ENCODE peak calls at places on chromosomes 4 and X, in nine cellular contexts. One of them, this sample, is unnamed.

GRCh38 chrX:102697506-102697905 is 14.7 kb upstream of the GPRASP2 start:
- DNase-seq in ovary: no peak
- DNase-seq in endothelial cell of umbilical vein: peak
- DNase-seq in prostate gland: no peak
- DNase-seq in tibial nerve: no peak
- DNase-seq in stomach: no peak
- DNase-seq in body of pancreas: no peak
- DNase-seq in K562: no peak
- DNase-seq in A549: no peak
- DNase-seq in this sample: no peak

GRCh38 chr4:170214731-170215130 is 125.0 kb upstream of the AADAT start:
- DNase-seq in ovary: no peak
- DNase-seq in endothelial cell of umbilical vein: no peak
- DNase-seq in prostate gland: no peak
- DNase-seq in tibial nerve: no peak
- DNase-seq in stomach: no peak
- DNase-seq in body of pancreas: no peak
- DNase-seq in K562: no peak
- DNase-seq in A549: no peak
- DNase-seq in this sample: no peak

GRCh38 chrX:132676561-132677186 is 187.8 kb upstream of the MBNL3 start:
- DNase-seq in ovary: no peak
- DNase-seq in endothelial cell of umbilical vein: no peak
- DNase-seq in prostate gland: no peak
- DNase-seq in tibial nerve: no peak
- DNase-seq in stomach: no peak
- DNase-seq in body of pancreas: no peak
- DNase-seq in K562: no peak
- DNase-seq in A549: no peak
- DNase-seq in this sample: no peak

GRCh38 chrX:67724359-67725110 is 180.7 kb downstream of the AR start:
- DNase-seq in ovary: no peak
- DNase-seq in endothelial cell of umbilical vein: no peak
- DNase-seq in prostate gland: no peak
- DNase-seq in tibial nerve: no peak
- DNase-seq in stomach: no peak
- DNase-seq in body of pancreas: no peak
- DNase-seq in K562: no peak
- DNase-seq in A549: no peak
- DNase-seq in this sample: no peak

GRCh38 chr4:40305329-40306193 is 29.6 kb upstream of the CHRNA9 start:
- DNase-seq in ovary: no peak
- DNase-seq in endothelial cell of umbilical vein: no peak
- DNase-seq in prostate gland: no peak
- DNase-seq in tibial nerve: no peak
- DNase-seq in stomach: no peak
- DNase-seq in body of pancreas: no peak
- DNase-seq in K562: no peak
- DNase-seq in A549: no peak
- DNase-seq in this sample: no peak

GRCh38 chr4:176755624-176756023 is 37.1 kb downstream of the VEGFC start:
- DNase-seq in ovary: no peak
- DNase-seq in endothelial cell of umbilical vein: no peak
- DNase-seq in prostate gland: no peak
- DNase-seq in tibial nerve: no peak
- DNase-seq in stomach: no peak
- DNase-seq in body of pancreas: no peak
- DNase-seq in K562: no peak
- DNase-seq in A549: no peak
- DNase-seq in this sample: no peak

GRCh38 chr4:125283702-125284279 is 31.0 kb upstream of the FAT4 start:
- DNase-seq in ovary: no peak
- DNase-seq in endothelial cell of umbilical vein: peak
- DNase-seq in prostate gland: no peak
- DNase-seq in tibial nerve: no peak
- DNase-seq in stomach: no peak
- DNase-seq in body of pancreas: no peak
- DNase-seq in K562: peak
- DNase-seq in A549: no peak
- DNase-seq in this sample: no peak

GRCh38 chrX:54248309-54248708 is 65.3 kb upstream of the FAM120C start:
- DNase-seq in ovary: no peak
- DNase-seq in endothelial cell of umbilical vein: peak
- DNase-seq in prostate gland: no peak
- DNase-seq in tibial nerve: no peak
- DNase-seq in stomach: no peak
- DNase-seq in body of pancreas: no peak
- DNase-seq in K562: no peak
- DNase-seq in A549: peak
- DNase-seq in this sample: no peak

GRCh38 chr4:39970559-39971270 is 7.0 kb downstream of the PDS5A start:
- DNase-seq in ovary: peak
- DNase-seq in endothelial cell of umbilical vein: no peak
- DNase-seq in prostate gland: no peak
- DNase-seq in tibial nerve: no peak
- DNase-seq in stomach: no peak
- DNase-seq in body of pancreas: no peak
- DNase-seq in K562: peak
- DNase-seq in A549: no peak
- DNase-seq in this sample: no peak

GRCh38 chr4:38166082-38166481 is 205.9 kb downstream of the PTTG2 start:
- DNase-seq in ovary: no peak
- DNase-seq in endothelial cell of umbilical vein: no peak
- DNase-seq in prostate gland: no peak
- DNase-seq in tibial nerve: no peak
- DNase-seq in stomach: no peak
- DNase-seq in body of pancreas: no peak
- DNase-seq in K562: no peak
- DNase-seq in A549: no peak
- DNase-seq in this sample: no peak

GRCh38 chr4:52106701-52107100 is 55.6 kb downstream of the SPATA18 start:
- DNase-seq in ovary: no peak
- DNase-seq in endothelial cell of umbilical vein: no peak
- DNase-seq in prostate gland: peak
- DNase-seq in tibial nerve: no peak
- DNase-seq in stomach: no peak
- DNase-seq in body of pancreas: no peak
- DNase-seq in K562: no peak
- DNase-seq in A549: no peak
- DNase-seq in this sample: peak

GRCh38 chr4:25913056-25913850 is 767 bp upstream of the SMIM20 start:
- DNase-seq in ovary: peak
- DNase-seq in endothelial cell of umbilical vein: peak
- DNase-seq in prostate gland: no peak
- DNase-seq in tibial nerve: no peak
- DNase-seq in stomach: peak
- DNase-seq in body of pancreas: peak
- DNase-seq in K562: peak
- DNase-seq in A549: no peak
- DNase-seq in this sample: peak

GRCh38 chr4:102608190-102608589 is 107.0 kb downstream of the NFKB1 start:
- DNase-seq in ovary: no peak
- DNase-seq in endothelial cell of umbilical vein: no peak
- DNase-seq in prostate gland: no peak
- DNase-seq in tibial nerve: no peak
- DNase-seq in stomach: no peak
- DNase-seq in body of pancreas: no peak
- DNase-seq in K562: no peak
- DNase-seq in A549: no peak
- DNase-seq in this sample: no peak

GRCh38 chrX:19593684-19594083 is 78.4 kb upstream of the MAP3K15 start:
- DNase-seq in ovary: no peak
- DNase-seq in endothelial cell of umbilical vein: peak
- DNase-seq in prostate gland: no peak
- DNase-seq in tibial nerve: no peak
- DNase-seq in stomach: no peak
- DNase-seq in body of pancreas: no peak
- DNase-seq in K562: peak
- DNase-seq in A549: peak
- DNase-seq in this sample: no peak

GRCh38 chrX:20857746-20858145 is 516.5 kb upstream of the CNKSR2 start:
- DNase-seq in ovary: no peak
- DNase-seq in endothelial cell of umbilical vein: no peak
- DNase-seq in prostate gland: no peak
- DNase-seq in tibial nerve: no peak
- DNase-seq in stomach: no peak
- DNase-seq in body of pancreas: no peak
- DNase-seq in K562: no peak
- DNase-seq in A549: no peak
- DNase-seq in this sample: peak

GRCh38 chr4:25552580-25553271 is 102.9 kb upstream of the SLC34A2 start:
- DNase-seq in ovary: no peak
- DNase-seq in endothelial cell of umbilical vein: peak
- DNase-seq in prostate gland: peak
- DNase-seq in tibial nerve: no peak
- DNase-seq in stomach: peak
- DNase-seq in body of pancreas: peak
- DNase-seq in K562: no peak
- DNase-seq in A549: peak
- DNase-seq in this sample: peak

DNA sequence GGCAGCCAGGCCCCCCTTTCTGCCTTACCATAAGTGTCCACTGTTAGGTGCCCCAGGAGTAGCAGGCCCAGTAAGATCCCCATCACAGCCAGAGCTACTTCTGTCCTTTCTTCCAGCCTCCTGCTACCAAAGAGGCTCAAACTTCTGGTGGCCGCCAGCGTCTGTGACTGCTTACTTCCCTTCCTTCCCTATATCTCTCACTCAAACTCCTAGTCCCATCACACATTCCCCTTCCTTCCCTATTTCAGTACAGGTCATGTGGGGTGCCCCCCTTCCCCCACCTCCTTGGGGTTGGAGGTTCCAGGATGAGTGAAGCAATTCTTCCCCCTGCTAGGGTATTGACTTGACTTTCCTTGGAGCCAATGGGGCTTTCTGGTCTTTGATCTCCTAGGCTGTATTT is at the start of gene VSIG4:
- DNase-seq in ovary: no peak
- DNase-seq in endothelial cell of umbilical vein: no peak
- DNase-seq in prostate gland: no peak
- DNase-seq in tibial nerve: peak
- DNase-seq in stomach: no peak
- DNase-seq in body of pancreas: no peak
- DNase-seq in K562: no peak
- DNase-seq in A549: no peak
- DNase-seq in this sample: no peak
- TF ChIP-seq POLR2A in ovary: no peak
- TF ChIP-seq POLR2A in endothelial cell of umbilical vein: no peak
- TF ChIP-seq POLR2A in prostate gland: no peak
- TF ChIP-seq POLR2A in tibial nerve: no peak
- TF ChIP-seq POLR2A in stomach: no peak
- TF ChIP-seq POLR2A in body of pancreas: peak
- TF ChIP-seq POLR2A in K562: no peak
- TF ChIP-seq POLR2A in A549: no peak
- TF ChIP-seq POLR2A in this sample: no peak

GRCh38 chr4:139815646-139816601 is 150.3 kb downstream of the MGST2 start:
- DNase-seq in ovary: peak
- DNase-seq in endothelial cell of umbilical vein: peak
- DNase-seq in prostate gland: no peak
- DNase-seq in tibial nerve: no peak
- DNase-seq in stomach: no peak
- DNase-seq in body of pancreas: no peak
- DNase-seq in K562: peak
- DNase-seq in A549: no peak
- DNase-seq in this sample: peak
- H3K4me3 ChIP-seq in ovary: peak
- H3K4me3 ChIP-seq in endothelial cell of umbilical vein: no peak
- H3K4me3 ChIP-seq in prostate gland: peak
- H3K4me3 ChIP-seq in tibial nerve: peak
- H3K4me3 ChIP-seq in stomach: peak
- H3K4me3 ChIP-seq in body of pancreas: no peak
- H3K4me3 ChIP-seq in K562: no peak
- H3K4me3 ChIP-seq in A549: no peak
- H3K4me3 ChIP-seq in this sample: no peak

GRCh38 chr4:17576932-17577659 is at the start of gene LAP3:
- DNase-seq in ovary: peak
- DNase-seq in endothelial cell of umbilical vein: peak
- DNase-seq in prostate gland: peak
- DNase-seq in tibial nerve: peak
- DNase-seq in stomach: peak
- DNase-seq in body of pancreas: peak
- DNase-seq in K562: peak
- DNase-seq in A549: peak
- DNase-seq in this sample: peak
- TF ChIP-seq POLR2A in ovary: peak
- TF ChIP-seq POLR2A in endothelial cell of umbilical vein: peak
- TF ChIP-seq POLR2A in prostate gland: peak
- TF ChIP-seq POLR2A in tibial nerve: peak
- TF ChIP-seq POLR2A in stomach: peak
- TF ChIP-seq POLR2A in body of pancreas: peak
- TF ChIP-seq POLR2A in K562: peak
- TF ChIP-seq POLR2A in A549: peak
- TF ChIP-seq POLR2A in this sample: no peak

GRCh38 chrX:109596015-109596414 is 29.0 kb downstream of the KCNE5 start:
- DNase-seq in ovary: no peak
- DNase-seq in endothelial cell of umbilical vein: no peak
- DNase-seq in prostate gland: no peak
- DNase-seq in tibial nerve: no peak
- DNase-seq in stomach: no peak
- DNase-seq in body of pancreas: no peak
- DNase-seq in K562: no peak
- DNase-seq in A549: no peak
- DNase-seq in this sample: no peak

GRCh38 chrX:109601458-109601857 is 23.5 kb downstream of the KCNE5 start:
- DNase-seq in ovary: no peak
- DNase-seq in endothelial cell of umbilical vein: no peak
- DNase-seq in prostate gland: no peak
- DNase-seq in tibial nerve: no peak
- DNase-seq in stomach: no peak
- DNase-seq in body of pancreas: no peak
- DNase-seq in K562: no peak
- DNase-seq in A549: no peak
- DNase-seq in this sample: no peak

DNA sequence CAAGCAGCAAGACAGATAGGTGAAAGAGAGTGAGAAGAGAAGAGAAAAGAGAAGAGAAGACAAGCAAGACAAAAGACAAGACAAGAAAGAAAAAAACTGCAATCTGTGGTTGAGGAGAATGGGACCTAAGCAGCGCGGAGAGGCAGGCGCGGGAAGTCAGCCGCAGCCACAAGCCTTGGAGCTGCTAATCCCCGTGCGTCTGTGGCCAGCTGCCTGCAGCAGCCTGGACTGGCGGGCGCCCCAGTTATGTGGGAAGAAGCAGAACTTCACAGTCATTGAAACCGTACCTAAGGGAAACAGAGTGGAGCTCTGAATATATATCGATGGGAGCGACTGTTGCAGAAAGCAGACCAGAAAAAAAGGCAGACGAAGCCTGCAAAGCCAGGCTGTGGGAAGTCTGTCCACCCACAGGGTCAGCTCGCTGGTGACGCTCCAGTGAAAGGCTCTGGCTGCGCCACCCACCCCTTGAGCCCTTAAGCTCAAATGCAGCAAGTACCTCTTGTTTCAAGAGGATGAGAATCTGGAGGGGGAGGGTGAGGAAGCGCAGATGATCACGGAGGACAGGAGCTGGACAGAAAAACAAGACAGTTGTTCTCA is 24.8 kb downstream of the KCNE5 start:
- DNase-seq in ovary: peak
- DNase-seq in endothelial cell of umbilical vein: no peak
- DNase-seq in prostate gland: no peak
- DNase-seq in tibial nerve: no peak
- DNase-seq in stomach: no peak
- DNase-seq in body of pancreas: no peak
- DNase-seq in K562: no peak
- DNase-seq in A549: no peak
- DNase-seq in this sample: no peak
- H3K4me3 ChIP-seq in ovary: no peak
- H3K4me3 ChIP-seq in endothelial cell of umbilical vein: no peak
- H3K4me3 ChIP-seq in prostate gland: no peak
- H3K4me3 ChIP-seq in tibial nerve: no peak
- H3K4me3 ChIP-seq in stomach: no peak
- H3K4me3 ChIP-seq in body of pancreas: no peak
- H3K4me3 ChIP-seq in K562: no peak
- H3K4me3 ChIP-seq in A549: no peak
- H3K4me3 ChIP-seq in this sample: no peak

GRCh38 chr4:76219299-76220055 is 5.9 kb upstream of the SCARB2 start:
- DNase-seq in ovary: no peak
- DNase-seq in endothelial cell of umbilical vein: no peak
- DNase-seq in prostate gland: no peak
- DNase-seq in tibial nerve: no peak
- DNase-seq in stomach: no peak
- DNase-seq in body of pancreas: peak
- DNase-seq in K562: no peak
- DNase-seq in A549: no peak
- DNase-seq in this sample: no peak
- TF ChIP-seq POLR2A in ovary: no peak
- TF ChIP-seq POLR2A in endothelial cell of umbilical vein: no peak
- TF ChIP-seq POLR2A in prostate gland: no peak
- TF ChIP-seq POLR2A in tibial nerve: no peak
- TF ChIP-seq POLR2A in stomach: no peak
- TF ChIP-seq POLR2A in body of pancreas: no peak
- TF ChIP-seq POLR2A in K562: no peak
- TF ChIP-seq POLR2A in A549: no peak
- TF ChIP-seq POLR2A in this sample: no peak